ENCODE peak calls at places on chromosomes 3 and 15, in nine cellular contexts. U is spleen; C is pancreas; J is left ventricle myocardium inferior; L is naive thymus-derived CD4-positive, alpha-beta T cell; B is uterus; E is GM12878; N is CD8-positive, alpha-beta T cell; K is tibial artery. S is an unnamed sample.

GRCh38 chr15:41917767-41918430 is 24.0 kb upstream of the SPTBN5 start:
- DNase-seq in U (peak; percentile 49), C (no peak), J (peak; percentile 66), L (no peak), B (no peak), E (no peak), N (no peak), K (no peak), S (no peak)

GRCh38 chr15:58684036-58684700 is 65.3 kb downstream of the ADAM10 start:
- DNase-seq in U (no peak), C (no peak), J (no peak), L (no peak), B (no peak), E (no peak), N (no peak), K (no peak), S (peak; percentile 54)

GRCh38 chr15:101509279-101509678 is 19.8 kb upstream of the PCSK6 start:
- DNase-seq in U (no peak), C (no peak), J (no peak), L (no peak), B (no peak), E (no peak), N (no peak), K (no peak), S (peak; percentile 76)

GRCh38 chr3:8524249-8524648 is 22.6 kb downstream of the LMCD1 start:
- DNase-seq in U (no peak), C (no peak), J (no peak), L (no peak), B (no peak), E (no peak), N (no peak), K (peak; percentile 60), S (no peak)

GRCh38 chr3:46892285-46893145 is 15.0 kb downstream of the PTH1R start:
- DNase-seq in U (peak; percentile 89), C (peak; percentile 72), J (peak; percentile 74), L (no peak), B (peak; percentile 73), E (no peak), N (no peak), K (peak; percentile 87), S (no peak)

GRCh38 chr3:1183320-1184048 is 90.7 kb downstream of the CNTN6 start:
- DNase-seq in U (no peak), C (no peak), J (no peak), L (no peak), B (no peak), E (no peak), N (no peak), K (peak; percentile 37), S (no peak)

GRCh38 chr15:88835119-88835518 is 31.9 kb downstream of the ACAN start:
- DNase-seq in U (no peak), C (no peak), J (no peak), L (no peak), B (no peak), E (no peak), N (no peak), K (no peak), S (no peak)

GRCh38 chr15:88605507-88606436 is 15.4 kb upstream of the AEN start:
- DNase-seq in U (peak; percentile 76), C (peak; percentile 49), J (peak; percentile 50), L (peak; percentile 54), B (no peak), E (no peak), N (peak; percentile 47), K (no peak), S (no peak)

GRCh38 chr3:30623375-30623774 is 17.0 kb downstream of the TGFBR2 start:
- DNase-seq in U (no peak), C (no peak), J (no peak), L (no peak), B (no peak), E (no peak), N (no peak), K (no peak), S (no peak)

GRCh38 chr3:41482134-41482533 is 282.8 kb downstream of the CTNNB1 start:
- DNase-seq in U (no peak), C (no peak), J (no peak), L (no peak), B (no peak), E (no peak), N (no peak), K (no peak), S (no peak)

GRCh38 chr3:20077054-20077453 is 36.8 kb downstream of the KAT2B start:
- DNase-seq in U (no peak), C (no peak), J (no peak), L (no peak), B (no peak), E (no peak), N (no peak), K (no peak), S (no peak)

GRCh38 chr3:30098656-30099454 is 507.5 kb upstream of the TGFBR2 start:
- DNase-seq in U (no peak), C (no peak), J (no peak), L (no peak), B (no peak), E (no peak), N (no peak), K (no peak), S (no peak)

GRCh38 chr3:51712511-51712931 is 5.7 kb downstream of the GRM2 start:
- DNase-seq in U (no peak), C (no peak), J (no peak), L (no peak), B (no peak), E (no peak), N (no peak), K (no peak), S (no peak)

GRCh38 chr3:66033241-66034138 is 5.2 kb downstream of the MAGI1 start:
- DNase-seq in U (no peak), C (no peak), J (no peak), L (no peak), B (no peak), E (no peak), N (no peak), K (no peak), S (no peak)

GRCh38 chr3:88231632-88232031 is 81.9 kb downstream of the C3orf38 start:
- DNase-seq in U (no peak), C (no peak), J (no peak), L (no peak), B (no peak), E (no peak), N (no peak), K (no peak), S (no peak)
- H3K4me3 ChIP-seq in U (no peak overlapping the region), C (no peak overlapping the region), J (no peak overlapping the region), L (no peak overlapping the region), B (no peak overlapping the region), E (no peak overlapping the region), N (no peak overlapping the region), K (no peak overlapping the region), S (no peak overlapping the region)

GRCh38 chr3:25747033-25747432 is 36.2 kb downstream of the NGLY1 start:
- DNase-seq in U (no peak), C (no peak), J (no peak), L (no peak), B (no peak), E (no peak), N (no peak), K (no peak), S (no peak)

GRCh38 chr3:25748189-25748588 is 35.1 kb downstream of the NGLY1 start:
- DNase-seq in U (no peak), C (no peak), J (no peak), L (no peak), B (no peak), E (no peak), N (no peak), K (no peak), S (no peak)

GRCh38 chr3:25744477-25744876 is 38.8 kb downstream of the NGLY1 start:
- DNase-seq in U (no peak), C (no peak), J (no peak), L (no peak), B (no peak), E (no peak), N (no peak), K (no peak), S (no peak)
- H3K4me1 ChIP-seq in U (peaks cover 9% of the 10 kb centered on the region), C (no peaks in the 10 kb centered on the region), J (no peaks in the 10 kb centered on the region), L (no peaks in the 10 kb centered on the region), B (no peaks in the 10 kb centered on the region), E (no peaks in the 10 kb centered on the region), N (no peaks in the 10 kb centered on the region), K (no peaks in the 10 kb centered on the region), S (no peaks in the 10 kb centered on the region)

GRCh38 chr3:138542977-138543376 is 51.1 kb downstream of the CEP70 start:
- DNase-seq in U (no peak), C (no peak), J (no peak), L (no peak), B (no peak), E (no peak), N (no peak), K (no peak), S (no peak)
- H3K9me3 ChIP-seq in U (peaks cover 69% of the 10 kb centered on the region), C (no peaks in the 10 kb centered on the region), J (peaks cover 77% of the 10 kb centered on the region), L (no peaks in the 10 kb centered on the region), B (peaks cover 51% of the 10 kb centered on the region), E (peaks cover 2% of the 10 kb centered on the region), N (peaks cover 14% of the 10 kb centered on the region), K (peaks cover 59% of the 10 kb centered on the region), S (peaks cover 2% of the 10 kb centered on the region)

GRCh38 chr15:46865155-46865554 is 852.1 kb upstream of the SEMA6D start:
- DNase-seq in U (no peak), C (no peak), J (no peak), L (no peak), B (no peak), E (no peak), N (no peak), K (no peak), S (no peak)
- H3K4me3 ChIP-seq in U (no peak overlapping the region), C (no peak overlapping the region), J (no peak overlapping the region), L (no peak overlapping the region), B (no peak overlapping the region), E (no peak overlapping the region), N (no peak overlapping the region), K (no peak overlapping the region), S (no peak overlapping the region)

DNA sequence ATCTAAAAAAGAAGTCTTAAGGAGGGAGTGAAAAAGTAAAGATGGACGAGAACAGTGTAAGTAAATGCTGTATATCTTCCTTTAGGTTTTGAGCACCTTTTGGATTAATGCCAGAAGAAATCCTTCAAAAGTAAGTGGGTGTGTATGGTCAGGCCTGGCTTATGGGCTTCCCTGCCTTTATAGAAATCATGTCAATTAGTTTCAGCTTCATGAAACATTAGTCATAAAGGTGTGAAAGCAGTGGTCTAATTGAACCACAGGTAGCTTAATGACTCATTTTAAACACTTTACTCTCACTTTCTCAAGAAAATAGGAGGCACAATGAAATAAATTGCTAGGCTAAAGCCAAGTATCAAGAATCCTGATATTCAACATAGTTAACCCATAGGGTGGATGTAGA is 467.4 kb upstream of the DPPA4 start:
- DNase-seq in U (no peak), C (no peak), J (no peak), L (no peak), B (no peak), E (no peak), N (peak; percentile 22), K (no peak), S (no peak)
- H3K4me1 ChIP-seq in U (peaks cover 19% of the 10 kb centered on the region), C (no peaks in the 10 kb centered on the region), J (peaks cover 3% of the 10 kb centered on the region), L (peaks cover 44% of the 10 kb centered on the region), B (no peaks in the 10 kb centered on the region), E (no peaks in the 10 kb centered on the region), N (peaks cover 43% of the 10 kb centered on the region), K (no peaks in the 10 kb centered on the region), S (no peaks in the 10 kb centered on the region)

S was measured in HAP-1.